ENCODE peak calls at places on chromosomes 6 and 20, in eight cellular contexts. Y, J, W, K, F, N, X and G are unnamed samples.

GRCh38 chr20:10047427-10047826 is 12.6 kb downstream of the ANKEF1 start:
- DNase-seq in K (no peak), F (no peak), X (no peak), Y (no peak), N (no peak), J (no peak), W (peak), G (no peak)

GRCh38 chr20:52473171-52473570 is 281.6 kb upstream of the ZFP64 start:
- DNase-seq in K (no peak), F (no peak), X (no peak), J (no peak), Y (no peak), N (no peak), W (no peak), G (no peak)

GRCh38 chr20:53829706-53830521 is 236.3 kb upstream of the ZNF217 start:
- DNase-seq in Y (peak), X (no peak), J (no peak), N (no peak), F (no peak), K (peak), W (no peak), G (no peak)

GRCh38 chr6:398558-399078 is 7.1 kb downstream of the IRF4 start:
- DNase-seq in W (no peak), N (no peak), K (no peak), J (no peak), Y (no peak), X (no peak), F (no peak), G (no peak)

GRCh38 chr6:54366647-54367327 is 58.5 kb downstream of the TINAG start:
- DNase-seq in J (no peak), X (no peak), K (peak), W (no peak), N (no peak), F (no peak), Y (no peak), G (peak)

GRCh38 chr6:88780714-88781389 is 182.6 kb downstream of the RNGTT start:
- DNase-seq in W (peak), Y (peak), N (peak), F (no peak), X (no peak), J (peak), K (peak), G (peak)

GRCh38 chr20:62048821-62049291 is 16.8 kb downstream of the TAF4 start:
- DNase-seq in J (no peak), Y (no peak), K (no peak), F (no peak), X (peak), W (no peak), N (no peak), G (no peak)

GRCh38 chr6:135251416-135251815 is 70.3 kb downstream of the MYB start:
- DNase-seq in K (no peak), F (no peak), W (peak), Y (no peak), X (no peak), N (no peak), J (peak), G (no peak)

GRCh38 chr6:108222504-108222903 is 38.3 kb downstream of the SNX3 start:
- DNase-seq in N (no peak), W (no peak), K (no peak), F (no peak), Y (no peak), X (no peak), J (no peak), G (no peak)

GRCh38 chr6:133631421-133631820 is 257.5 kb upstream of the TCF21 start:
- DNase-seq in Y (no peak), X (no peak), F (no peak), K (no peak), W (no peak), N (peak), J (no peak), G (no peak)